ENCODE peak calls at places on chromosomes 4 and X, in four cellular contexts. U, N, I and A are unnamed samples.

GRCh38 chr4:80532674-80533333 is 197.3 kb downstream of the CFAP299 start:
- DNase-seq in U (no peak), N (no peak), I (no peak), A (no peak)

GRCh38 chr4:128322311-128322710 is 34.7 kb upstream of the PGRMC2 start:
- DNase-seq in U (peak; percentile 23), N (no peak), I (no peak), A (peak; percentile 72)

GRCh38 chr4:20356565-20356964 is 104.9 kb downstream of the SLIT2 start:
- DNase-seq in U (no peak), N (no peak), I (no peak), A (peak; percentile 55)

GRCh38 chr4:7003176-7003878 is 39.8 kb upstream of the TADA2B start:
- DNase-seq in U (no peak), N (no peak), I (no peak), A (no peak)

GRCh38 chr4:138910914-138911336 is 104.7 kb upstream of the NOCT start:
- DNase-seq in U (peak; percentile 90), N (no peak), I (peak; percentile 88), A (peak; percentile 58)

GRCh38 chrX:96764864-96765263 is 80.2 kb downstream of the DIAPH2 start:
- DNase-seq in U (no peak), N (peak; percentile 74), I (no peak), A (no peak)

GRCh38 chrX:153435845-153436244 is 10.0 kb downstream of the TREX2 start:
- DNase-seq in U (no peak), N (no peak), I (no peak), A (no peak)

GRCh38 chr4:54550415-54551171 is 107.2 kb upstream of the KIT start:
- DNase-seq in U (peak; percentile 20), N (no peak), I (peak; percentile 69), A (no peak)

GRCh38 chrX:34112459-34112858 is 19.7 kb downstream of the FAM47A start:
- DNase-seq in U (no peak), N (no peak), I (no peak), A (no peak)

GRCh38 chr4:5638316-5638715 is 70.0 kb downstream of the EVC2 start:
- DNase-seq in U (peak; percentile 73), N (no peak), I (peak; percentile 88), A (no peak)

GRCh38 chr4:74203467-74203866 is 45.5 kb downstream of the MTHFD2L start:
- DNase-seq in U (peak; percentile 85), N (no peak), I (no peak), A (no peak)